ENCODE peak calls at places on chromosomes 6 and 20, in four cellular contexts. Z, A, O and G are unnamed samples.

GRCh38 chr6:64732888-64733287 is 974.1 kb downstream of the EYS start:
- DNase-seq in A (no peak), Z (no peak), O (peak; percentile 71), G (no peak)

GRCh38 chr6:90790058-90790457 is 203.2 kb upstream of the MAP3K7 start:
- DNase-seq in O (peak; percentile 3), Z (no peak), A (no peak), G (no peak)

GRCh38 chr6:160790028-160790792 is 88.2 kb downstream of the PLG start:
- DNase-seq in O (peak; percentile 9), A (no peak), Z (no peak), G (no peak)

GRCh38 chr6:46993846-46994245 is 48.3 kb downstream of the ADGRF1 start:
- DNase-seq in A (no peak), Z (no peak), O (peak; percentile 38), G (no peak)

GRCh38 chr6:157615411-157615763 is 207.7 kb upstream of the SNX9 start:
- DNase-seq in O (peak; percentile 27), Z (no peak), A (no peak), G (no peak)

GRCh38 chr20:51480507-51481270 is 61.8 kb downstream of the NFATC2 start:
- DNase-seq in O (no peak), A (no peak), Z (no peak), G (no peak)

GRCh38 chr6:34455831-34456230 is 10.0 kb upstream of the PACSIN1 start:
- DNase-seq in O (no peak), A (no peak), Z (no peak), G (no peak)

GRCh38 chr6:145656128-145656527 is 79.2 kb downstream of the EPM2A start:
- DNase-seq in A (no peak), O (peak; percentile 19), Z (no peak), G (no peak)

GRCh38 chr20:23242104-23242503 is 108.5 kb upstream of the NXT1 start:
- DNase-seq in Z (no peak), A (no peak), O (no peak), G (no peak)

GRCh38 chr6:79762370-79762769 is 131.2 kb downstream of the SH3BGRL2 start:
- DNase-seq in O (peak; percentile 5), A (no peak), Z (no peak), G (no peak)

GRCh38 chr20:17557675-17558006 is 12.2 kb upstream of the DSTN start:
- DNase-seq in Z (no peak), O (peak; percentile 72), A (no peak), G (no peak)

GRCh38 chr6:128739112-128739511 is 143.8 kb upstream of the LAMA2 start:
- DNase-seq in A (no peak), Z (no peak), O (no peak), G (no peak)

GRCh38 chr6:139699335-139699734 is 324.9 kb upstream of the CITED2 start:
- DNase-seq in A (no peak), Z (no peak), O (peak; percentile 77), G (no peak)

GRCh38 chr6:10375391-10375969 is 39.4 kb downstream of the TFAP2A start:
- DNase-seq in A (no peak), O (no peak), Z (no peak), G (no peak)

GRCh38 chr20:1335961-1336698 is 7.2 kb upstream of the SDCBP2 start:
- DNase-seq in Z (no peak), A (no peak), O (no peak), G (no peak)

GRCh38 chr6:41639556-41640371 is 1.5 kb downstream of the MDFI start:
- DNase-seq in Z (no peak), O (peak; percentile 69), A (no peak), G (no peak)

GRCh38 chr20:53828673-53829085 is 235.0 kb upstream of the ZNF217 start:
- DNase-seq in O (peak; percentile 91), Z (no peak), A (no peak), G (no peak)

GRCh38 chr20:63567382-63568169 is 6.5 kb downstream of the HELZ2 start:
- DNase-seq in Z (no peak), A (peak; percentile 32), O (peak; percentile 17), G (no peak)

GRCh38 chr6:144931172-144932035 is 646.3 kb downstream of the UTRN start:
- DNase-seq in A (no peak), O (peak; percentile 54), Z (peak; percentile 32), G (no peak)

GRCh38 chr20:19813839-19814238 is 55.8 kb downstream of the RIN2 start:
- DNase-seq in Z (no peak), O (no peak), A (no peak), G (no peak)

GRCh38 chr20:4633780-4634179 is 87.9 kb upstream of the PRND start:
- DNase-seq in O (peak; percentile 91), A (no peak), Z (no peak), G (no peak)

GRCh38 chr20:5090191-5090590 is 29.6 kb downstream of the PCNA start:
- DNase-seq in O (no peak), A (no peak), Z (no peak), G (no peak)

GRCh38 chr6:87699576-87699975 is 2.5 kb downstream of the AKIRIN2 start:
- DNase-seq in Z (no peak), A (no peak), O (no peak), G (no peak)

GRCh38 chr6:97394160-97394748 is 111.2 kb upstream of the MMS22L start:
- DNase-seq in A (peak; percentile 4), O (peak; percentile 68), Z (peak; percentile 37), G (no peak)

GRCh38 chr20:38537176-38537575 is 43.8 kb upstream of the ADIG start:
- DNase-seq in O (no peak), Z (no peak), A (no peak), G (no peak)

GRCh38 chr20:4217349-4217761 is 202.0 kb upstream of the RNF24 start:
- DNase-seq in Z (no peak), A (no peak), O (peak; percentile 9), G (no peak)

GRCh38 chr6:11734861-11735652 is 43.5 kb downstream of the ADTRP start:
- DNase-seq in A (no peak), Z (no peak), O (no peak), G (no peak)

GRCh38 chr6:90387826-90388225 is 91.2 kb upstream of the BACH2 start:
- DNase-seq in A (no peak), Z (no peak), O (no peak), G (no peak)

GRCh38 chr6:89022747-89023289 is 57.7 kb upstream of the PNRC1 start:
- DNase-seq in A (no peak), Z (no peak), O (peak; percentile 69), G (no peak)

GRCh38 chr20:25574411-25574810 is 10.9 kb downstream of the NINL start:
- DNase-seq in O (peak; percentile 68), A (no peak), Z (no peak), G (no peak)

GRCh38 chr6:15941168-15941567 is 187.7 kb upstream of the MYLIP start:
- DNase-seq in Z (no peak), A (no peak), O (no peak), G (no peak)

GRCh38 chr6:32947552-32948465 is 5.1 kb downstream of the HLA-DMA start:
- DNase-seq in O (peak; percentile 42), A (no peak), Z (no peak), G (no peak)

GRCh38 chr20:59604770-59605665 is 678 bp downstream of the PHACTR3 start:
- DNase-seq in O (no peak), Z (no peak), A (no peak), G (no peak)

GRCh38 chr20:60535211-60535610 is 577.0 kb downstream of the CDH26 start:
- DNase-seq in O (no peak), A (no peak), Z (no peak), G (no peak)

GRCh38 chr6:82842721-82843120 is 222.9 kb downstream of the UBE3D start:
- DNase-seq in Z (no peak), A (no peak), O (peak; percentile 83), G (no peak)

GRCh38 chr6:170048615-170049256 is 242.1 kb downstream of the DLL1 start:
- DNase-seq in A (no peak), O (peak; percentile 56), Z (peak; percentile 32), G (peak; percentile 54)

GRCh38 chr6:160974304-160974771 is 17.2 kb upstream of the MAP3K4 start:
- DNase-seq in Z (peak; percentile 67), A (no peak), O (peak; percentile 95), G (no peak)

GRCh38 chr6:137136065-137136464 is 37.4 kb downstream of the IL22RA2 start:
- DNase-seq in O (peak; percentile 27), Z (no peak), A (no peak), G (no peak)
- TF ChIP-seq CTCF in O (peak; percentile 33), Z (no peak), A (no peak), G (no peak)

DNA sequence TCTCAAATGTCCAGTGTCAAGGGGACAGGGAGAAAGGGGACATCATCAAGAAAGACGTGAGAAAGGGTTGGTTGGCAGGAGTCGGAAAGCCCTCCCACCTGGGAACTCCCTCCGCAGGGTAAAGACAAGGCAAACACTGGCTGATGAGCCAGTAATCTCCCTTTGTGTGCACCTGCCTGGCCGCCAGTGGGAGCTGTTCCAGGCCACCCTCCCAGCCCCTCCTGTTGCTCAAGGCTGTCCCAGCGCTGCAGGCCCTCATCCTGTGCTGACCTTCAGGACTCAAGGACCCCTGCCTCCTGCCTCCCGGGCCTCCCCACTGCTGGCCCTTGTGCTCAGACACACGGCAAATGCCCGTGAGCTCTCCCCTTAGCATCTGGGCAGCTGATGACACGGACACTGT is 7.4 kb downstream of the FRMD1 start:
- DNase-seq in A (no peak), O (no peak), Z (no peak), G (no peak)
- TF ChIP-seq CTCF in A (no peak), O (no peak), Z (no peak), G (no peak)

DNA sequence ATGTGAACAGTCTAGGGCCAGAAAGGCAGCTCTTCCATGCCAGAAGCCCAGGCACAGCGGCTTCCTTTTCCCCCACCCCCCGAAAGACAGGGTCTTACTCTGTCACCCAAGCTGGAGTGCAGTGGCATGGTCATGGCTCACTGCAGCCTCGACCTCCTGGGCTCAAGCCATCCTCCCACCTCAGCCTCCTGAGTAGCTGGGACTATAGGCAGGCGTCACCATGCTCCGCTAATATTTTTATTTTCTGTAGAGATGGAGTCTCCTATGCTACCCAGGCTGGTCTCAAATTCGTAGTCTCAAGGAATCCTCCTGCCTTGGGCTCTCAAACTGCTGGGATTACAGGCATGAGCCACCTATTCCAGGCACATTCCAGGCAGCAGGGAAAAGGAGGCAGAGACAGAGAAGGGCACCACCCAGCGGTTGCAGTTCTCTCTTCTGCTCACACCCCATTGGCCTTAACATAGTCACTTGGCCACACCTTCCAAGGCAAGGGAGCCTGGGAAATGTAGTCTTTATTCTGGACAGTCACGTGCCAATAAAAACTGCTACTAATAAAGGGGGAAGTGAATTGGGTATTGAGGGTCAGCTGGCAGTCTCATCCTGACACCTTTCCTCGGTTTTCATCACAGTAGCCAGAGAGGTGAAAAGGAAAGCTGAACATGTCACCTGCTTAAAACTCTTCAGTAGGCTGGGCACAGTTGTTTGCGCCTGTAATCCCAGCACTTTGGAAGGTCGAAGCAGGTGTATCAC is 205.9 kb downstream of the ZMYND8 start:
- DNase-seq in Z (peak; percentile 49), O (peak; percentile 87), A (no peak), G (no peak)
- TF ChIP-seq CTCF in Z (peak; percentile 38), O (peak; percentile 80), A (no peak), G (peak; percentile 84)

DNA sequence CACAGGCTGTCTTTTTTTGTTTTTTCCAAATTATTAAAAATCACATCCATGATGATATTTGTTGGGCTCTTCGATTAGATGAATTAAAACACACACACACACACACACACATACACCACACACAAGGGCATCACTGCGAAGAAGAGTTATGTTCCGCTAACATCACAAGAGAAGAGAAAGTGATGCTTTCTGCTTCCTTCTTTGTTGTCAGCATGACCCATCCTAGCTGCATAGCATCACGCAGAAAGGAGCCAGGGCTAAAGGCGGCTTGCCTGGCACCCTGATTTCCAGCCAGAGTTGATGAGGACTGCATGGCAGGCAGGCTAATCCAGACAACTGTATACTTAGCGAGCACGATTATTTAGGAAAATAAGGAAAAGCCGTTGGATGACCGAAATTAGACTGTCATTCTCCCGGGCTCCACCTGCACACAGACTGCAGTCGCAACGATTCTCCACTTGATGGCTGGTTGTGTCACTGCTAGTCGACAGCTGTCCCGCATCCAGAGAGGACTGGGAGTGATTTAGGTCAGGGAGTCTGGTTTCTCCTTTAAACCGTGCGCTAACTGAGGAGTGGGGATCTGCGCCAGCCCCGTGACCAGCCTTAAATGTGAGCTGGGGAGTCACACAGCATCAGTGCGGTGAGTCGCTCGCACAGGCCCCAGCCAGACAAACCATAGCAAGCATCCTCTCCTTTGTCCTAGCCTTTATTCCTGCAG is 70.6 kb upstream of the SOX4 start:
- DNase-seq in O (no peak), Z (no peak), A (no peak), G (no peak)
- TF ChIP-seq CTCF in O (no peak), Z (no peak), A (no peak), G (peak; percentile 57)